ENCODE peak calls at places on chromosomes 13 and 19, in four cellular contexts. One of them, this sample, is unnamed.

GRCh38 chr13:85314686-85315085 is 484.5 kb downstream of the SLITRK6 start:
- DNase-seq in mucosa of descending colon: no peak
- DNase-seq in choroid plexus epithelial cell: no peak
- DNase-seq in GM12865: no peak
- DNase-seq in this sample: no peak

GRCh38 chr13:31094331-31095015 is 67.2 kb downstream of the HSPH1 start:
- DNase-seq in mucosa of descending colon: no peak
- DNase-seq in choroid plexus epithelial cell: no peak
- DNase-seq in GM12865: no peak
- DNase-seq in this sample: peak; percentile 86

GRCh38 chr19:19719798-19720197 is 13.1 kb downstream of the ZNF14 start:
- DNase-seq in mucosa of descending colon: no peak
- DNase-seq in choroid plexus epithelial cell: no peak
- DNase-seq in GM12865: no peak
- DNase-seq in this sample: no peak

GRCh38 chr19:54448774-54449700 is at the start of gene LENG8:
- DNase-seq in mucosa of descending colon: peak; percentile 99
- DNase-seq in choroid plexus epithelial cell: peak; percentile 99
- DNase-seq in GM12865: peak; percentile 99
- DNase-seq in this sample: peak; percentile 92

GRCh38 chr19:58002384-58003152 is at the start of gene ZNF606:
- DNase-seq in mucosa of descending colon: peak; percentile 92
- DNase-seq in choroid plexus epithelial cell: peak; percentile 89
- DNase-seq in GM12865: peak; percentile 96
- DNase-seq in this sample: peak; percentile 62

GRCh38 chr19:35742121-35742724 is at the start of gene IGFLR1:
- DNase-seq in mucosa of descending colon: no peak
- DNase-seq in choroid plexus epithelial cell: no peak
- DNase-seq in GM12865: peak; percentile 89
- DNase-seq in this sample: no peak

GRCh38 chr13:113800576-113800926 is 41.5 kb downstream of the TMEM255B start:
- DNase-seq in mucosa of descending colon: no peak
- DNase-seq in choroid plexus epithelial cell: no peak
- DNase-seq in GM12865: no peak
- DNase-seq in this sample: no peak

GRCh38 chr19:39390460-39390758 is 497 bp downstream of the PAF1 start:
- DNase-seq in mucosa of descending colon: no peak
- DNase-seq in choroid plexus epithelial cell: no peak
- DNase-seq in GM12865: no peak
- DNase-seq in this sample: peak; percentile 72

GRCh38 chr13:113724780-113725315 is 34.2 kb upstream of the TMEM255B start:
- DNase-seq in mucosa of descending colon: peak; percentile 88
- DNase-seq in choroid plexus epithelial cell: peak; percentile 68
- DNase-seq in GM12865: peak; percentile 69
- DNase-seq in this sample: peak; percentile 46

GRCh38 chr19:16585808-16586476 is 13.7 kb upstream of the SLC35E1 start:
- DNase-seq in mucosa of descending colon: peak; percentile 66
- DNase-seq in choroid plexus epithelial cell: no peak
- DNase-seq in GM12865: peak; percentile 95
- DNase-seq in this sample: peak; percentile 42

GRCh38 chr13:87820221-87820620 is 149.1 kb downstream of the SLITRK5 start:
- DNase-seq in mucosa of descending colon: no peak
- DNase-seq in choroid plexus epithelial cell: peak; percentile 5
- DNase-seq in GM12865: no peak
- DNase-seq in this sample: no peak

GRCh38 chr19:18477042-18477760 is 39.3 kb upstream of the ISYNA1 start:
- DNase-seq in mucosa of descending colon: no peak
- DNase-seq in choroid plexus epithelial cell: peak; percentile 56
- DNase-seq in GM12865: no peak
- DNase-seq in this sample: no peak

GRCh38 chr19:18477974-18478373 is 40.0 kb upstream of the ISYNA1 start:
- DNase-seq in mucosa of descending colon: no peak
- DNase-seq in choroid plexus epithelial cell: no peak
- DNase-seq in GM12865: no peak
- DNase-seq in this sample: no peak

GRCh38 chr19:18476507-18477041 is 38.6 kb upstream of the ISYNA1 start:
- DNase-seq in mucosa of descending colon: no peak
- DNase-seq in choroid plexus epithelial cell: no peak
- DNase-seq in GM12865: no peak
- DNase-seq in this sample: no peak

GRCh38 chr19:18479964-18480723 is 41.7 kb downstream of the ELL start:
- DNase-seq in mucosa of descending colon: no peak
- DNase-seq in choroid plexus epithelial cell: peak; percentile 65
- DNase-seq in GM12865: no peak
- DNase-seq in this sample: no peak

DNA sequence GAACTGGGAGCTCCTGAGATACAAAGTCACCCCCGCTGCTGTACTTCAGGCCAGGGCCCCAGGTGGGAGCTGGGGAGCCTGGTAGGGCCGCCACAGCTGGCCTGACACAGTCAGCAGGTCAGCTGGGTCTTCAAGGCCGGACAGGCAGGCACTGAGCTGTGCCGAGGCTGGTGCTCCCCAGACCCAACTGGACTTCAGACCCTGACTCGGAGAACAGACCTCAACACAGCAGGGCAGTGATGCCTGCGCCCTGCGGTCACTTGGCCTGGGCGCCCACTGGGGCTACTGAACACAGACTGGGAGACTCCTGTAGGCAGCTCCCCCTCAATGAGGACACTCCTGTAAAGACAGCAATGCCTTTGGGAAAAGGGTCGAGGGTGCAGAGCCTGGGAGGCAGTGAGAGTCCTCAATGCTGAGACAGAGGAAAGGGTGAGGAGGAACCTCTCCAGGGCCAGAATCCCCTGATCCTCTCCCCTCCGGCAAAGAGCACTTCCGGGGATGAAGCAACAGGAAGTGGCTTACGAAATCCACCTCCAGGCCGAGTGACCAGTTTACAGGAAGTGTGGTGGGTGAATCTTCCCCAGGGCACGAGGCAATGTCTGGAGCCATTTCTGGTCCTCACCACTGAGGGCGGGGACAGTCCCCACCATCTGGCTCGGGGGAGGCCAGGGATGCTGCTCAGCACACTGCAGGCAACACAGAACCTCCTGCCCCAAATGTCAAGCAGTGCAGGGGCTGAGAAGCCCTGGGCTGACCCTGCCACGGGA is 40.8 kb upstream of the ISYNA1 start:
- DNase-seq in mucosa of descending colon: peak; percentile 84
- DNase-seq in choroid plexus epithelial cell: peak; percentile 89
- DNase-seq in GM12865: peak; percentile 88
- DNase-seq in this sample: peak; percentile 77
- TF ChIP-seq CTCF in mucosa of descending colon: no peak
- TF ChIP-seq CTCF in choroid plexus epithelial cell: no peak
- TF ChIP-seq CTCF in GM12865: no peak
- TF ChIP-seq CTCF in this sample: no peak

GRCh38 chr13:27338207-27338606 is 67.6 kb downstream of the RASL11A start:
- DNase-seq in mucosa of descending colon: no peak
- DNase-seq in choroid plexus epithelial cell: no peak
- DNase-seq in GM12865: no peak
- DNase-seq in this sample: no peak

GRCh38 chr13:27338816-27339215 is 68.2 kb downstream of the RASL11A start:
- DNase-seq in mucosa of descending colon: no peak
- DNase-seq in choroid plexus epithelial cell: no peak
- DNase-seq in GM12865: peak; percentile 60
- DNase-seq in this sample: no peak

GRCh38 chr13:27336005-27336673 is 65.5 kb downstream of the RASL11A start:
- DNase-seq in mucosa of descending colon: no peak
- DNase-seq in choroid plexus epithelial cell: peak; percentile 43
- DNase-seq in GM12865: no peak
- DNase-seq in this sample: no peak

GRCh38 chr13:27341616-27342015 is 71.0 kb downstream of the RASL11A start:
- DNase-seq in mucosa of descending colon: no peak
- DNase-seq in choroid plexus epithelial cell: no peak
- DNase-seq in GM12865: no peak
- DNase-seq in this sample: no peak

GRCh38 chr13:27339299-27339698 is 68.7 kb downstream of the RASL11A start:
- DNase-seq in mucosa of descending colon: no peak
- DNase-seq in choroid plexus epithelial cell: peak; percentile 73
- DNase-seq in GM12865: peak; percentile 70
- DNase-seq in this sample: peak; percentile 56
- TF ChIP-seq CTCF in mucosa of descending colon: peak; percentile 28
- TF ChIP-seq CTCF in choroid plexus epithelial cell: peak; percentile 81
- TF ChIP-seq CTCF in GM12865: peak; percentile 79
- TF ChIP-seq CTCF in this sample: peak; percentile 79

DNA sequence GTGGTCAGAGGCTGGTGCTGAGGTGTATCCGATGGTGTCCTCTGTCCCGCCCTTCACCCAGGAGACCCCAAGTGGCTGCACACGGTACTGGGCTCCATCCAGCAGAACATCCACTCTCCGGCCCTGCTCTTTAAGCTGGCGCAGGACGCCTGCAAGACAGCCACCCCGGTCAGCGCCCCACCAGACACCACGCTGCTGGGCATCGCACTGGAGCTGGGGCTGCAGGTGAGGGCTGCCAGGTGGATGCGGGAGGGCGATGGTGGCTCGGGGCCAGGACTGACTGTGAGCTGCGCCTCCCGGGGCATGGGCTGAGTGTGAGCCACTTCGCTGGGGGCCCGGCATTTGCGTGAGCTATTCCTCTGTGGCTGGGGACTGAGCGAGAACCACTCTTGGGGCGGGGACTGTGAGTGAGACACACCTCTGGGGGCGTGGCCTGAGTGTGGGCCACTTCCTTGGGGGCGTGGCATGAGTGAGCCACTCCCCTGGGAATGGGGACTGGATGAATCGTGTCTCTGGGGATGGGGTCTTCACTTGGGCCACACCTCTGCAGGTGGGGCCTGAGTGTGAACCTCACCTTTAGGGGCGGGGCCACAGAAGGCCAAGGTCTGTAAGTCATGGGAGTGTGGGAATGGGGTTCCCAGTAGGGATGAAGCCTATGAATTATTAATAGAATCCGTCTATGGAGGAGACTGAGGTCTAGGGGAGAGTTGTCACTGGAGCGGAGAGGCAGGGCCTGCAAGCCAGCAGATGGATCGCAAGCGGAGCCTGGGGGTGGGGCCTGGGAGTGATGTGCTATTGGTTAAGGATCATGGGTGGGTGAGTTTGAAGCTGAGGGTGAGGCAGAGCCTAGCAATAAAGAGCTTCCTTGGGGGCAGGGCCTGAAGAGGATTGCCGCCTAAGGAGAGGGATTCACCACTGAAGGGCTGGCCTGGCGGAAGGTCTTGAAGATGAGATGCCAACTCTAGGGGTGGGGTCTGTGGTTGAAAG is 30.5 kb downstream of the ZSWIM4 start:
- DNase-seq in mucosa of descending colon: peak; percentile 63
- DNase-seq in choroid plexus epithelial cell: no peak
- DNase-seq in GM12865: no peak
- DNase-seq in this sample: no peak
- TF ChIP-seq CTCF in mucosa of descending colon: no peak
- TF ChIP-seq CTCF in choroid plexus epithelial cell: peak; percentile 32
- TF ChIP-seq CTCF in GM12865: peak; percentile 7
- TF ChIP-seq CTCF in this sample: peak; percentile 4

GRCh38 chr19:4361152-4362037 is 18.0 kb downstream of the MPND start:
- DNase-seq in mucosa of descending colon: no peak
- DNase-seq in choroid plexus epithelial cell: peak; percentile 36
- DNase-seq in GM12865: no peak
- DNase-seq in this sample: no peak

GRCh38 chr19:4360641-4361151 is 17.3 kb downstream of the MPND start:
- DNase-seq in mucosa of descending colon: no peak
- DNase-seq in choroid plexus epithelial cell: peak; percentile 21
- DNase-seq in GM12865: no peak
- DNase-seq in this sample: no peak

GRCh38 chr19:4362038-4362828 is 18.9 kb downstream of the MPND start:
- DNase-seq in mucosa of descending colon: no peak
- DNase-seq in choroid plexus epithelial cell: no peak
- DNase-seq in GM12865: no peak
- DNase-seq in this sample: no peak

GRCh38 chr19:4363571-4364304 is 20.4 kb downstream of the MPND start:
- DNase-seq in mucosa of descending colon: no peak
- DNase-seq in choroid plexus epithelial cell: no peak
- DNase-seq in GM12865: no peak
- DNase-seq in this sample: no peak

DNA sequence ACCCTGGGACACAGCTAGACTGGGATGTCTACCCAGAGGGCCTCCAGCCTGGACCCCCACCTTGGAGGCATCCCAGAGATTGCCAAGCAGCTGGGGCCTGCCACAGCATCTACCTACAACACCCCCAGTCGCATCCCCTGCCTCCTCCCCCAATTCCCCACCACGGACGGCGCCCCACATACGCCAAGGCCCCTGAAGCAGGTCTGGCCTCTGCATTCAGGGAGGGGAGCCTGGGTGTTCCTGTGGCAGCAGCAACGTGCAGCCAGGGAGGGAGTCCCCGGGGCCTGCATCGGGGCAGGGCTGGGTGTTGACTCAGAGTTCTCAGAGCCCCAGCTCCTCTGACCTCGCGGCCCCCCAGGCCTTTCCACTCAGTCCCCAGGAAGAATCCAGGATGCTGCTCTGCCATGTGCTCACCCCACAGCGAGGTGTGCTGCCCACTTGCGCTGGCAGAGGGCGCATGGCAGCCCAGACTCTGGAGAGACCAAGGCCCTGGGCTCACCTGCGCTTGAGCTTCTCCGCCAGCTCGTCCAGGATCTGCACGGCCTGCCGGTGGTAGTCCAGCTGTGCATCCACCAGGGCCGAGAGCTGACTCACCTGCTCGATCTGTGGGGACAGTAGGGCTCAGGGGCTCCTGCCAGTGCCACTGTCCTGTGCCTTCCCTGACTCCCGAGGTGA is 19.6 kb downstream of the MPND start:
- DNase-seq in mucosa of descending colon: no peak
- DNase-seq in choroid plexus epithelial cell: no peak
- DNase-seq in GM12865: no peak
- DNase-seq in this sample: no peak
- TF ChIP-seq CTCF in mucosa of descending colon: no peak
- TF ChIP-seq CTCF in choroid plexus epithelial cell: peak; percentile 32
- TF ChIP-seq CTCF in GM12865: no peak
- TF ChIP-seq CTCF in this sample: peak; percentile 37

DNA sequence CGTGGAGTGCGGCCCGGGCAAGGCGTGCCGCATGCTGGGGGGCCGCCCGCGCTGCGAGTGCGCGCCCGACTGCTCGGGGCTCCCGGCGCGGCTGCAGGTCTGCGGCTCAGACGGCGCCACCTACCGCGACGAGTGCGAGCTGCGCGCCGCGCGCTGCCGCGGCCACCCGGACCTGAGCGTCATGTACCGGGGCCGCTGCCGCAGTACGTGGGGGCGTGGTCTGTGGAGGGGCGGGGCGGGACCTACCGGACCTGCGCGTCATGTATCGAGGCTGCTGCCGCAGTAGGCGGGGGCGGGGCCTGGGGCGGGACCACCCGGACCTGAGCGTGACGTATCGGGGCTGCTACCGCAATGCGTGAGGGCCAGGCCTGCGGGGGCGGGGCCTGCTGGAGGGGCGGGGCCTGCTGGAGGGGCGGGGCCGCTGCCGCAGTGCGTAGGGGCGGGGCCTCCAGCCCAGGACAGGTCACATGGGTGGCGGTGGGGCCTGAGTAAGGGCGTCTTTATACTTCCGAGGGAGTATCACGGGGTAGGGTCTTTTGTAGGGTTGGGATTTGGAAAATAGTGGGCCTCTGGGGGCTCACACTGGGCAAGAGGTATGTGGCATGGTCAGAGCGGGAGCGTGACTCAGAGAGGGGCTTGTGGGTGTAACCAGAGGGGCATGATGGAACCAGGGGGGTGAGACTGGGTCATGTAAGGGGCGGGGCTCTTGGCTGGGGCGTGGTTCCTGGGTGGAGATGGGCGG is 4.3 kb downstream of the FSTL3 start:
- DNase-seq in mucosa of descending colon: peak; percentile 100
- DNase-seq in choroid plexus epithelial cell: peak; percentile 99
- DNase-seq in GM12865: peak; percentile 100
- DNase-seq in this sample: peak; percentile 89
- TF ChIP-seq CTCF in mucosa of descending colon: peak; percentile 61
- TF ChIP-seq CTCF in choroid plexus epithelial cell: peak; percentile 23
- TF ChIP-seq CTCF in GM12865: peak; percentile 56
- TF ChIP-seq CTCF in this sample: peak; percentile 57

GRCh38 chr13:22569830-22570229 is 610.9 kb upstream of the SGCG start:
- DNase-seq in mucosa of descending colon: no peak
- DNase-seq in choroid plexus epithelial cell: no peak
- DNase-seq in GM12865: no peak
- DNase-seq in this sample: no peak
- TF ChIP-seq CTCF in mucosa of descending colon: no peak
- TF ChIP-seq CTCF in choroid plexus epithelial cell: no peak
- TF ChIP-seq CTCF in GM12865: no peak
- TF ChIP-seq CTCF in this sample: no peak